ENCODE peak calls at places on chromosomes 6 and 20, in seven cellular contexts. R, G, L, E, H, Z and A are unnamed samples.

GRCh38 chr6:157713451-157714152 is 109.4 kb upstream of the SNX9 start:
- DNase-seq in L (no peak), E (no peak), G (no peak), Z (no peak), H (no peak), R (no peak), A (no peak)

GRCh38 chr20:17849111-17849900 is 119.3 kb downstream of the SNX5 start:
- DNase-seq in E (no peak), L (no peak), Z (no peak), R (no peak), G (no peak), H (no peak), A (no peak)

GRCh38 chr6:163536770-163537169 is 122.3 kb downstream of the QKI start:
- DNase-seq in E (no peak), G (no peak), R (no peak), L (no peak), H (no peak), Z (no peak), A (no peak)

GRCh38 chr6:21666788-21667681 is 73.5 kb downstream of the SOX4 start:
- DNase-seq in E (no peak), Z (no peak), H (no peak), L (no peak), G (no peak), R (peak), A (no peak)

GRCh38 chr20:40689100-40689942 is at the start of gene MAFB:
- DNase-seq in E (peak), G (peak), Z (peak), R (peak), H (peak), L (peak), A (peak)

GRCh38 chr6:20746024-20746423 is 211.8 kb downstream of the CDKAL1 start:
- DNase-seq in Z (no peak), R (no peak), E (no peak), L (no peak), G (no peak), H (no peak), A (no peak)

GRCh38 chr6:12483712-12484111 is 193.6 kb downstream of the EDN1 start:
- DNase-seq in L (no peak), H (no peak), R (no peak), E (peak), G (peak), Z (no peak), A (peak)

GRCh38 chr20:35191419-35191818 is 19.5 kb downstream of the PROCR start:
- DNase-seq in H (no peak), R (no peak), L (no peak), Z (no peak), G (no peak), E (no peak), A (no peak)

GRCh38 chr6:41286544-41287346 is at the start of gene TREM1:
- DNase-seq in H (no peak), L (no peak), R (no peak), E (peak), G (no peak), Z (no peak), A (no peak)

GRCh38 chr6:95244749-95245148 is 332.6 kb upstream of the MANEA start:
- DNase-seq in Z (no peak), L (no peak), G (no peak), R (no peak), E (no peak), H (no peak), A (no peak)